ENCODE peak calls at places on chromosomes 2 and 18, in eight cellular contexts. Z is SW480; V is Calu3; O is ovary; C is dermis microvascular lymphatic vessel endothelial cell; X is stimulated activated CD8-positive, alpha-beta memory T cell treated with anti-CD3 and anti-CD28 coated beads, Interleukin-4, amount 100 ng/mL, for 1 hour; Q is smooth muscle cell of the brain vasculature; T is activated CD8-positive, alpha-beta memory T cell treated with anti-CD3 and anti-CD28 coated beads for 24 hours. U is an unnamed sample.

GRCh38 chr18:56200381-56200831 is 438.0 kb downstream of the TXNL1 start:
- DNase-seq in Z (no peak), V (no peak), O (no peak), C (peak; percentile 90), X (no peak), Q (peak; percentile 41), T (no peak), U (no peak)

GRCh38 chr18:58496937-58497336 is 132.0 kb downstream of the ALPK2 start:
- DNase-seq in Z (peak; percentile 9), V (peak; percentile 38), O (no peak), C (peak; percentile 25), X (no peak), Q (no peak), T (no peak), U (no peak)

GRCh38 chr2:207768168-207768890 is 1.4 kb downstream of the FZD5 start:
- DNase-seq in Z (peak; percentile 16), V (peak; percentile 37), O (peak; percentile 60), C (peak; percentile 59), X (no peak), Q (no peak), T (peak; percentile 72), U (peak; percentile 58)

GRCh38 chr2:97781981-97782380 is 68.6 kb downstream of the ZAP70 start:
- DNase-seq in Z (no peak), V (no peak), O (no peak), C (no peak), X (no peak), Q (no peak), T (no peak), U (no peak)

GRCh38 chr2:235766206-235766794 is 272.5 kb downstream of the AGAP1 start:
- DNase-seq in Z (peak; percentile 68), V (peak; percentile 58), O (peak; percentile 60), C (peak; percentile 83), X (peak; percentile 29), Q (peak; percentile 26), T (peak; percentile 66), U (no peak)

GRCh38 chr2:222903234-222904220 is 42.7 kb downstream of the ACSL3 start:
- DNase-seq in Z (peak; percentile 44), V (peak; percentile 41), O (no peak), C (peak; percentile 69), X (no peak), Q (peak; percentile 28), T (no peak), U (no peak)

GRCh38 chr2:112927745-112928144 is 16.8 kb downstream of the IL37 start:
- DNase-seq in Z (no peak), V (no peak), O (no peak), C (no peak), X (no peak), Q (no peak), T (no peak), U (no peak)

GRCh38 chr2:118580651-118581050 is 266.8 kb downstream of the EN1 start:
- DNase-seq in Z (no peak), V (no peak), O (no peak), C (no peak), X (no peak), Q (no peak), T (no peak), U (no peak)

GRCh38 chr2:238114331-238114841 is 14.2 kb downstream of the ESPNL start:
- DNase-seq in Z (no peak), V (no peak), O (no peak), C (no peak), X (no peak), Q (no peak), T (no peak), U (no peak)

GRCh38 chr2:51103205-51103604 is 71.3 kb upstream of the NRXN1 start:
- DNase-seq in Z (peak; percentile 20), V (peak; percentile 21), O (no peak), C (peak; percentile 1), X (no peak), Q (no peak), T (no peak), U (peak; percentile 29)

GRCh38 chr2:239466046-239466754 is 65.4 kb upstream of the HDAC4 start:
- DNase-seq in Z (no peak), V (no peak), O (peak; percentile 5), C (no peak), X (no peak), Q (no peak), T (no peak), U (no peak)

GRCh38 chr2:174485763-174486613 is 841 bp downstream of the GPR155 start:
- DNase-seq in Z (peak; percentile 71), V (peak; percentile 9), O (peak; percentile 47), C (peak; percentile 18), X (no peak), Q (no peak), T (peak; percentile 74), U (peak; percentile 41)

GRCh38 chr2:199310654-199311275 is 147.0 kb downstream of the SATB2 start:
- DNase-seq in Z (no peak), V (no peak), O (no peak), C (no peak), X (no peak), Q (no peak), T (no peak), U (no peak)

U was measured in left ventricle myocardium superior.